ENCODE peak calls at places on chromosomes 12 and 14, in seven cellular contexts. One of them, this sample, is unnamed.

GRCh38 chr12:2183556-2184541 is 131.1 kb downstream of the CACNA1C start:
- DNase-seq in A549: peak; percentile 13
- DNase-seq in endothelial cell of umbilical vein: no peak
- DNase-seq in HepG2: peak; percentile 11
- DNase-seq in thoracic aorta: no peak
- DNase-seq in CD8-positive, alpha-beta memory T cell: no peak
- DNase-seq in mammary epithelial cell: peak; percentile 4
- DNase-seq in this sample: no peak

GRCh38 chr12:16564675-16565074 is 41.3 kb downstream of the LMO3 start:
- DNase-seq in A549: no peak
- DNase-seq in endothelial cell of umbilical vein: no peak
- DNase-seq in HepG2: no peak
- DNase-seq in thoracic aorta: no peak
- DNase-seq in CD8-positive, alpha-beta memory T cell: no peak
- DNase-seq in mammary epithelial cell: no peak
- DNase-seq in this sample: no peak

GRCh38 chr12:68878846-68879245 is 54.1 kb downstream of the CPM start:
- DNase-seq in A549: no peak
- DNase-seq in endothelial cell of umbilical vein: no peak
- DNase-seq in HepG2: no peak
- DNase-seq in thoracic aorta: no peak
- DNase-seq in CD8-positive, alpha-beta memory T cell: no peak
- DNase-seq in mammary epithelial cell: no peak
- DNase-seq in this sample: no peak

GRCh38 chr14:106872619-106873446 is 1346.5 kb downstream of the TMEM121 start:
- DNase-seq in A549: peak; percentile 83
- DNase-seq in endothelial cell of umbilical vein: no peak
- DNase-seq in HepG2: peak; percentile 84
- DNase-seq in thoracic aorta: no peak
- DNase-seq in CD8-positive, alpha-beta memory T cell: peak; percentile 70
- DNase-seq in mammary epithelial cell: peak; percentile 83
- DNase-seq in this sample: peak; percentile 75

GRCh38 chr12:65335021-65335714 is 56.7 kb downstream of the MSRB3 start:
- DNase-seq in A549: peak; percentile 25
- DNase-seq in endothelial cell of umbilical vein: peak; percentile 40
- DNase-seq in HepG2: peak; percentile 86
- DNase-seq in thoracic aorta: no peak
- DNase-seq in CD8-positive, alpha-beta memory T cell: no peak
- DNase-seq in mammary epithelial cell: peak; percentile 59
- DNase-seq in this sample: no peak

GRCh38 chr14:102768223-102769048 is 8.8 kb upstream of the TRAF3 start:
- DNase-seq in A549: no peak
- DNase-seq in endothelial cell of umbilical vein: no peak
- DNase-seq in HepG2: no peak
- DNase-seq in thoracic aorta: no peak
- DNase-seq in CD8-positive, alpha-beta memory T cell: no peak
- DNase-seq in mammary epithelial cell: no peak
- DNase-seq in this sample: no peak

GRCh38 chr12:24853588-24853987 is 95.3 kb downstream of the BCAT1 start:
- DNase-seq in A549: no peak
- DNase-seq in endothelial cell of umbilical vein: peak; percentile 90
- DNase-seq in HepG2: no peak
- DNase-seq in thoracic aorta: no peak
- DNase-seq in CD8-positive, alpha-beta memory T cell: no peak
- DNase-seq in mammary epithelial cell: peak; percentile 69
- DNase-seq in this sample: no peak

GRCh38 chr14:102757646-102758045 is 19.6 kb upstream of the TRAF3 start:
- DNase-seq in A549: no peak
- DNase-seq in endothelial cell of umbilical vein: no peak
- DNase-seq in HepG2: no peak
- DNase-seq in thoracic aorta: no peak
- DNase-seq in CD8-positive, alpha-beta memory T cell: no peak
- DNase-seq in mammary epithelial cell: no peak
- DNase-seq in this sample: no peak

GRCh38 chr14:90349729-90350128 is 18.0 kb upstream of the NRDE2 start:
- DNase-seq in A549: no peak
- DNase-seq in endothelial cell of umbilical vein: no peak
- DNase-seq in HepG2: no peak
- DNase-seq in thoracic aorta: no peak
- DNase-seq in CD8-positive, alpha-beta memory T cell: no peak
- DNase-seq in mammary epithelial cell: no peak
- DNase-seq in this sample: no peak

GRCh38 chr14:101087614-101088394 is 184.3 kb upstream of the RTL1 start:
- DNase-seq in A549: no peak
- DNase-seq in endothelial cell of umbilical vein: no peak
- DNase-seq in HepG2: no peak
- DNase-seq in thoracic aorta: no peak
- DNase-seq in CD8-positive, alpha-beta memory T cell: no peak
- DNase-seq in mammary epithelial cell: no peak
- DNase-seq in this sample: no peak

GRCh38 chr14:56482306-56482705 is 97.3 kb upstream of the TMEM260 start:
- DNase-seq in A549: peak; percentile 41
- DNase-seq in endothelial cell of umbilical vein: peak; percentile 16
- DNase-seq in HepG2: no peak
- DNase-seq in thoracic aorta: no peak
- DNase-seq in CD8-positive, alpha-beta memory T cell: no peak
- DNase-seq in mammary epithelial cell: no peak
- DNase-seq in this sample: no peak

GRCh38 chr14:92880851-92881250 is 42.1 kb upstream of the CHGA start:
- DNase-seq in A549: peak; percentile 37
- DNase-seq in endothelial cell of umbilical vein: peak; percentile 20
- DNase-seq in HepG2: peak; percentile 62
- DNase-seq in thoracic aorta: no peak
- DNase-seq in CD8-positive, alpha-beta memory T cell: no peak
- DNase-seq in mammary epithelial cell: peak; percentile 58
- DNase-seq in this sample: no peak

GRCh38 chr12:48358937-48359509 is 8.3 kb upstream of the ZNF641 start:
- DNase-seq in A549: no peak
- DNase-seq in endothelial cell of umbilical vein: no peak
- DNase-seq in HepG2: no peak
- DNase-seq in thoracic aorta: no peak
- DNase-seq in CD8-positive, alpha-beta memory T cell: no peak
- DNase-seq in mammary epithelial cell: no peak
- DNase-seq in this sample: no peak

GRCh38 chr12:58775396-58775795 is 144.9 kb downstream of the LRIG3 start:
- DNase-seq in A549: no peak
- DNase-seq in endothelial cell of umbilical vein: no peak
- DNase-seq in HepG2: no peak
- DNase-seq in thoracic aorta: no peak
- DNase-seq in CD8-positive, alpha-beta memory T cell: no peak
- DNase-seq in mammary epithelial cell: no peak
- DNase-seq in this sample: no peak

GRCh38 chr14:33777651-33778050 is 173.2 kb downstream of the EGLN3 start:
- DNase-seq in A549: no peak
- DNase-seq in endothelial cell of umbilical vein: no peak
- DNase-seq in HepG2: no peak
- DNase-seq in thoracic aorta: no peak
- DNase-seq in CD8-positive, alpha-beta memory T cell: no peak
- DNase-seq in mammary epithelial cell: peak; percentile 5
- DNase-seq in this sample: no peak

GRCh38 chr12:50825372-50825838 is 17.3 kb upstream of the TMPRSS12 start:
- DNase-seq in A549: peak; percentile 72
- DNase-seq in endothelial cell of umbilical vein: peak; percentile 78
- DNase-seq in HepG2: peak; percentile 62
- DNase-seq in thoracic aorta: no peak
- DNase-seq in CD8-positive, alpha-beta memory T cell: no peak
- DNase-seq in mammary epithelial cell: peak; percentile 43
- DNase-seq in this sample: peak; percentile 65

GRCh38 chr12:39292125-39292630 is 150.7 kb downstream of the KIF21A start:
- DNase-seq in A549: no peak
- DNase-seq in endothelial cell of umbilical vein: no peak
- DNase-seq in HepG2: no peak
- DNase-seq in thoracic aorta: no peak
- DNase-seq in CD8-positive, alpha-beta memory T cell: no peak
- DNase-seq in mammary epithelial cell: no peak
- DNase-seq in this sample: no peak

GRCh38 chr12:39297946-39298345 is 145.0 kb downstream of the KIF21A start:
- DNase-seq in A549: no peak
- DNase-seq in endothelial cell of umbilical vein: no peak
- DNase-seq in HepG2: no peak
- DNase-seq in thoracic aorta: no peak
- DNase-seq in CD8-positive, alpha-beta memory T cell: no peak
- DNase-seq in mammary epithelial cell: no peak
- DNase-seq in this sample: no peak

GRCh38 chr12:39296496-39296895 is 146.4 kb downstream of the KIF21A start:
- DNase-seq in A549: no peak
- DNase-seq in endothelial cell of umbilical vein: no peak
- DNase-seq in HepG2: no peak
- DNase-seq in thoracic aorta: no peak
- DNase-seq in CD8-positive, alpha-beta memory T cell: no peak
- DNase-seq in mammary epithelial cell: no peak
- DNase-seq in this sample: no peak

DNA sequence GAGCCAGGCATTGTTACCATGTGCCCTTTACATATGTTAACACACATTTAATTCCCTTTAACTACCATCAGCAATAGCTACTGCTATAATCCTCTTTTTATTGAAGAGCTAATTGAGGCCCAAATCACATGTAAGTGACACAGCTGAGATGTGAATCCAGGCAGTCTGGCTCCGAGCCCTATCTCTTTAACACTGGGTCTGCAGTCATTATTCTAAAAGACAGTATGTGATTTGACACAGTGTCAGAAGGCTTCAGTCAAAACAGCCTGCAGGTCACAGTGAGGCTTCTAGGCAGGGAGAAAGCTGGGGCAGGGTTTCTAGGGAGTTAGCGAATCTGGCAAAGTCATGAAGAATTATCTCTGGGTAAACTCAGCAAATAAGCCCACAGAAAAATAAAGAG is 148.2 kb downstream of the KIF21A start:
- DNase-seq in A549: no peak
- DNase-seq in endothelial cell of umbilical vein: no peak
- DNase-seq in HepG2: no peak
- DNase-seq in thoracic aorta: no peak
- DNase-seq in CD8-positive, alpha-beta memory T cell: no peak
- DNase-seq in mammary epithelial cell: no peak
- DNase-seq in this sample: no peak
- H3K27ac ChIP-seq in A549: no peak overlapping the region
- H3K27ac ChIP-seq in endothelial cell of umbilical vein: no peak overlapping the region
- H3K27ac ChIP-seq in HepG2: no peak overlapping the region
- H3K27ac ChIP-seq in thoracic aorta: no peak overlapping the region
- H3K27ac ChIP-seq in CD8-positive, alpha-beta memory T cell: no peak overlapping the region
- H3K27ac ChIP-seq in mammary epithelial cell: no peak overlapping the region
- H3K27ac ChIP-seq in this sample: no peak overlapping the region

GRCh38 chr12:20004951-20005350 is 363.4 kb upstream of the PDE3A start:
- DNase-seq in A549: no peak
- DNase-seq in endothelial cell of umbilical vein: no peak
- DNase-seq in HepG2: no peak
- DNase-seq in thoracic aorta: no peak
- DNase-seq in CD8-positive, alpha-beta memory T cell: no peak
- DNase-seq in mammary epithelial cell: no peak
- DNase-seq in this sample: no peak
- H3K27ac ChIP-seq in A549: no peak overlapping the region
- H3K27ac ChIP-seq in endothelial cell of umbilical vein: no peak overlapping the region
- H3K27ac ChIP-seq in HepG2: no peak overlapping the region
- H3K27ac ChIP-seq in thoracic aorta: no peak overlapping the region
- H3K27ac ChIP-seq in CD8-positive, alpha-beta memory T cell: no peak overlapping the region
- H3K27ac ChIP-seq in mammary epithelial cell: no peak overlapping the region
- H3K27ac ChIP-seq in this sample: no peak overlapping the region

DNA sequence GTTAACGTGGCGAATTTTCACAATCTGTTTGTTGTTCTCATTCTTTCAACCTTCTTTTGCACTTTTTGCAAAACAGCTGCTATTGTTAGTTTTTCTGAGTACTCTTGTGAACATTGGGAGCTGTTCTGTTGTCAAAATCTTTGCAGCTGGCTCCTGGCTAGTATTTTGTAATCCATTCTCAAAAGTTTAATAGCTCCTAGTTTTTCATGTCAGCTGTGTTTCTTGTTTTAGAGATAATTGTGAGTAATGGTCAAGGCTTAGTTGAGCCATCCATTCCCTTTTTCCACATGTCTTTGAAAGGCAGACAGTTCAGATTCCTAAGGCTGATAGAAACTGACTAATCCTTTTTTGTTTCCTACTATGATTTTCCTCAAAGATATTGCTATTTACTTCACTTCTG is 39.1 kb upstream of the CRADD start:
- DNase-seq in A549: no peak
- DNase-seq in endothelial cell of umbilical vein: no peak
- DNase-seq in HepG2: no peak
- DNase-seq in thoracic aorta: no peak
- DNase-seq in CD8-positive, alpha-beta memory T cell: no peak
- DNase-seq in mammary epithelial cell: no peak
- DNase-seq in this sample: no peak
- H3K27ac ChIP-seq in A549: no peak overlapping the region
- H3K27ac ChIP-seq in endothelial cell of umbilical vein: no peak overlapping the region
- H3K27ac ChIP-seq in HepG2: no peak overlapping the region
- H3K27ac ChIP-seq in thoracic aorta: no peak overlapping the region
- H3K27ac ChIP-seq in CD8-positive, alpha-beta memory T cell: no peak overlapping the region
- H3K27ac ChIP-seq in mammary epithelial cell: no peak overlapping the region
- H3K27ac ChIP-seq in this sample: no peak overlapping the region

GRCh38 chr14:23080474-23080873 is 14.5 kb downstream of the ACIN1 start:
- DNase-seq in A549: no peak
- DNase-seq in endothelial cell of umbilical vein: no peak
- DNase-seq in HepG2: no peak
- DNase-seq in thoracic aorta: no peak
- DNase-seq in CD8-positive, alpha-beta memory T cell: no peak
- DNase-seq in mammary epithelial cell: no peak
- DNase-seq in this sample: no peak

GRCh38 chr14:23079716-23080115 is 15.2 kb downstream of the ACIN1 start:
- DNase-seq in A549: no peak
- DNase-seq in endothelial cell of umbilical vein: no peak
- DNase-seq in HepG2: no peak
- DNase-seq in thoracic aorta: no peak
- DNase-seq in CD8-positive, alpha-beta memory T cell: no peak
- DNase-seq in mammary epithelial cell: no peak
- DNase-seq in this sample: no peak

GRCh38 chr14:23076785-23077408 is 18.0 kb downstream of the ACIN1 start:
- DNase-seq in A549: peak; percentile 33
- DNase-seq in endothelial cell of umbilical vein: peak; percentile 49
- DNase-seq in HepG2: peak; percentile 68
- DNase-seq in thoracic aorta: no peak
- DNase-seq in CD8-positive, alpha-beta memory T cell: no peak
- DNase-seq in mammary epithelial cell: no peak
- DNase-seq in this sample: peak; percentile 37

GRCh38 chr14:23077962-23078361 is 17.0 kb downstream of the ACIN1 start:
- DNase-seq in A549: no peak
- DNase-seq in endothelial cell of umbilical vein: no peak
- DNase-seq in HepG2: no peak
- DNase-seq in thoracic aorta: no peak
- DNase-seq in CD8-positive, alpha-beta memory T cell: no peak
- DNase-seq in mammary epithelial cell: no peak
- DNase-seq in this sample: no peak

DNA sequence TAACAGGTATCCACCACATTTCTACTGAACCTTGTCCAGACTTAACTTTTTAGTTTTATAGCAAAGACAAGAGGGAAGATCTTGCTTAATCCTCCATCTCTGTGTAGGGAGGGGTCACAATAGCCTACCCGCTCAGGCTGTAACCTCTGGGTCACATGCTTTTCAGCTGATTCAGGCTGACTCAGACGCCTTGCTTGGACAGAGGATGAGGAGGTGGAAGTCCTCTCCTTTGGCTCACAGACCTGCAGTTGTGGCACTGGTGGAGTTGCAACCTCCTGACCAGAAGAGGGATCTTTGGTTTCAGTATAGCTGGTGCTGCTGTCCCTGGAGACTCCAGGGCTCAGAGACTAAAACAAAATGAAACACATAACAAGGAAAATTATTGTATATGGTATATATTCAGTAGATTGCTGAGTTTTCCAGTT is 16.2 kb downstream of the ACIN1 start:
- DNase-seq in A549: peak; percentile 83
- DNase-seq in endothelial cell of umbilical vein: peak; percentile 82
- DNase-seq in HepG2: peak; percentile 76
- DNase-seq in thoracic aorta: peak; percentile 47
- DNase-seq in CD8-positive, alpha-beta memory T cell: no peak
- DNase-seq in mammary epithelial cell: peak; percentile 94
- DNase-seq in this sample: no peak
- H3K27ac ChIP-seq in A549: peak overlapping the region; percentile 86
- H3K27ac ChIP-seq in endothelial cell of umbilical vein: peak overlapping the region; percentile 64
- H3K27ac ChIP-seq in HepG2: no peak overlapping the region
- H3K27ac ChIP-seq in thoracic aorta: peak overlapping the region; percentile 9
- H3K27ac ChIP-seq in CD8-positive, alpha-beta memory T cell: peak overlapping the region; percentile 40
- H3K27ac ChIP-seq in mammary epithelial cell: peak overlapping the region; percentile 69
- H3K27ac ChIP-seq in this sample: no peak overlapping the region